ENCODE peak calls at places on chromosomes 12 and 14, in four cellular contexts. One of them, this sample, is unnamed. For H3K4me1 and H3K36me3, the result is how much of the 10 kb centered on the place peaks cover.

GRCh38 chr12:6201199-6201608 is 1.0 kb downstream of the CD9 start:
- DNase-seq in HCT116: no peak
- DNase-seq in Panc1: no peak
- DNase-seq in CD8-positive, alpha-beta T cell: no peak
- DNase-seq in this sample: no peak

GRCh38 chr12:55019784-55020183 is at the start of gene NEUROD4:
- DNase-seq in Panc1: no peak
- DNase-seq in HCT116: peak
- DNase-seq in CD8-positive, alpha-beta T cell: peak
- DNase-seq in this sample: peak

GRCh38 chr12:115763982-115764621 is 513.4 kb downstream of the MED13L start:
- DNase-seq in CD8-positive, alpha-beta T cell: no peak
- DNase-seq in Panc1: no peak
- DNase-seq in HCT116: no peak
- DNase-seq in this sample: no peak

GRCh38 chr12:51895378-51896135 is 7.7 kb downstream of the ANKRD33 start:
- DNase-seq in CD8-positive, alpha-beta T cell: no peak
- DNase-seq in HCT116: no peak
- DNase-seq in Panc1: no peak
- DNase-seq in this sample: no peak

GRCh38 chr12:131218291-131219172 is 264.8 kb downstream of the ADGRD1 start:
- DNase-seq in Panc1: no peak
- DNase-seq in HCT116: no peak
- DNase-seq in CD8-positive, alpha-beta T cell: no peak
- DNase-seq in this sample: no peak

GRCh38 chr12:52141306-52141705 is 50.5 kb downstream of the KRT80 start:
- DNase-seq in CD8-positive, alpha-beta T cell: no peak
- DNase-seq in HCT116: no peak
- DNase-seq in Panc1: no peak
- DNase-seq in this sample: no peak

GRCh38 chr14:98731701-98732100 is 540.3 kb downstream of the BCL11B start:
- DNase-seq in CD8-positive, alpha-beta T cell: no peak
- DNase-seq in Panc1: no peak
- DNase-seq in HCT116: no peak
- DNase-seq in this sample: no peak

GRCh38 chr12:27965966-27966365 is 6.6 kb downstream of the PTHLH start:
- DNase-seq in CD8-positive, alpha-beta T cell: no peak
- DNase-seq in HCT116: no peak
- DNase-seq in Panc1: no peak
- DNase-seq in this sample: peak

GRCh38 chr14:88005978-88006851 is 1.3 kb downstream of the GPR65 start:
- DNase-seq in Panc1: no peak
- DNase-seq in HCT116: no peak
- DNase-seq in CD8-positive, alpha-beta T cell: peak
- DNase-seq in this sample: no peak

GRCh38 chr12:93022603-93023340 is 93.7 kb upstream of the EEA1 start:
- DNase-seq in Panc1: no peak
- DNase-seq in HCT116: no peak
- DNase-seq in CD8-positive, alpha-beta T cell: no peak
- DNase-seq in this sample: no peak

GRCh38 chr14:101017209-101017608 is 113.7 kb upstream of the RTL1 start:
- DNase-seq in Panc1: no peak
- DNase-seq in HCT116: no peak
- DNase-seq in CD8-positive, alpha-beta T cell: no peak
- DNase-seq in this sample: no peak

GRCh38 chr12:43370299-43370698 is 181.7 kb downstream of the ADAMTS20 start:
- DNase-seq in HCT116: peak
- DNase-seq in Panc1: peak
- DNase-seq in CD8-positive, alpha-beta T cell: no peak
- DNase-seq in this sample: no peak

GRCh38 chr12:6310771-6311610 is 509 bp downstream of the PLEKHG6 start:
- DNase-seq in CD8-positive, alpha-beta T cell: no peak
- DNase-seq in Panc1: no peak
- DNase-seq in HCT116: no peak
- DNase-seq in this sample: no peak

GRCh38 chr12:132069336-132069985 is 74.7 kb downstream of the DDX51 start:
- DNase-seq in CD8-positive, alpha-beta T cell: no peak
- DNase-seq in HCT116: no peak
- DNase-seq in Panc1: no peak
- DNase-seq in this sample: no peak

GRCh38 chr14:91008759-91009409 is 51.6 kb downstream of the RPS6KA5 start:
- DNase-seq in Panc1: no peak
- DNase-seq in HCT116: no peak
- DNase-seq in CD8-positive, alpha-beta T cell: no peak
- DNase-seq in this sample: no peak

GRCh38 chr14:96352708-96353107 is 10.4 kb downstream of the ATG2B start:
- DNase-seq in HCT116: no peak
- DNase-seq in Panc1: no peak
- DNase-seq in CD8-positive, alpha-beta T cell: no peak
- DNase-seq in this sample: no peak

GRCh38 chr14:54681819-54682261 is 114.9 kb downstream of the SAMD4A start:
- DNase-seq in HCT116: no peak
- DNase-seq in CD8-positive, alpha-beta T cell: no peak
- DNase-seq in Panc1: no peak
- DNase-seq in this sample: peak

GRCh38 chr14:81269979-81270375 is 49.2 kb upstream of the GTF2A1 start:
- DNase-seq in CD8-positive, alpha-beta T cell: no peak
- DNase-seq in HCT116: no peak
- DNase-seq in Panc1: no peak
- DNase-seq in this sample: no peak

GRCh38 chr14:103104654-103105511 is 10.4 kb downstream of the EXOC3L4 start:
- DNase-seq in HCT116: no peak
- DNase-seq in CD8-positive, alpha-beta T cell: peak
- DNase-seq in Panc1: no peak
- DNase-seq in this sample: no peak

GRCh38 chr12:95300286-95300685 is 82.7 kb downstream of the VEZT start:
- DNase-seq in CD8-positive, alpha-beta T cell: no peak
- DNase-seq in Panc1: no peak
- DNase-seq in HCT116: no peak
- DNase-seq in this sample: no peak

GRCh38 chr12:69007166-69007857 is 74.3 kb upstream of the CPM start:
- DNase-seq in HCT116: no peak
- DNase-seq in Panc1: no peak
- DNase-seq in CD8-positive, alpha-beta T cell: no peak
- DNase-seq in this sample: peak

GRCh38 chr12:115867854-115868253 is 409.6 kb downstream of the MED13L start:
- DNase-seq in Panc1: no peak
- DNase-seq in CD8-positive, alpha-beta T cell: no peak
- DNase-seq in HCT116: no peak
- DNase-seq in this sample: no peak

GRCh38 chr12:14601692-14602091 is 34.0 kb upstream of the PLBD1 start:
- DNase-seq in CD8-positive, alpha-beta T cell: no peak
- DNase-seq in Panc1: no peak
- DNase-seq in HCT116: no peak
- DNase-seq in this sample: no peak

GRCh38 chr12:102740157-102741032 is 176.6 kb downstream of the PAH start:
- DNase-seq in CD8-positive, alpha-beta T cell: no peak
- DNase-seq in HCT116: peak
- DNase-seq in Panc1: no peak
- DNase-seq in this sample: no peak

GRCh38 chr12:27751386-27752047 is 28.5 kb upstream of the KLHL42 start:
- DNase-seq in CD8-positive, alpha-beta T cell: no peak
- DNase-seq in HCT116: peak
- DNase-seq in Panc1: no peak
- DNase-seq in this sample: no peak

GRCh38 chr14:76267322-76268012 is 108.5 kb upstream of the ESRRB start:
- DNase-seq in Panc1: peak
- DNase-seq in CD8-positive, alpha-beta T cell: no peak
- DNase-seq in HCT116: no peak
- DNase-seq in this sample: no peak

GRCh38 chr12:3554547-3555115 is 63.6 kb downstream of the PRMT8 start:
- DNase-seq in HCT116: no peak
- DNase-seq in CD8-positive, alpha-beta T cell: no peak
- DNase-seq in Panc1: no peak
- DNase-seq in this sample: no peak

GRCh38 chr12:87201598-87201997 is 827.6 kb downstream of the C12orf50 start:
- DNase-seq in Panc1: no peak
- DNase-seq in CD8-positive, alpha-beta T cell: no peak
- DNase-seq in HCT116: no peak
- DNase-seq in this sample: no peak

GRCh38 chr12:98424726-98425401 is 90.5 kb upstream of the TMPO start:
- DNase-seq in HCT116: peak
- DNase-seq in CD8-positive, alpha-beta T cell: peak
- DNase-seq in Panc1: peak
- DNase-seq in this sample: peak

GRCh38 chr12:30417697-30418231 is 277.9 kb downstream of the IPO8 start:
- DNase-seq in Panc1: peak
- DNase-seq in CD8-positive, alpha-beta T cell: no peak
- DNase-seq in HCT116: peak
- DNase-seq in this sample: peak

GRCh38 chr14:99360774-99361595 is 89.0 kb upstream of the BCL11B start:
- DNase-seq in CD8-positive, alpha-beta T cell: no peak
- DNase-seq in Panc1: no peak
- DNase-seq in HCT116: peak
- DNase-seq in this sample: no peak

GRCh38 chr12:13278249-13278787 is 81.8 kb downstream of the EMP1 start:
- DNase-seq in Panc1: no peak
- DNase-seq in HCT116: peak
- DNase-seq in CD8-positive, alpha-beta T cell: peak
- DNase-seq in this sample: peak

GRCh38 chr12:109473006-109473405 is 4.1 kb downstream of the KCTD10 start:
- DNase-seq in HCT116: no peak
- DNase-seq in Panc1: no peak
- DNase-seq in CD8-positive, alpha-beta T cell: no peak
- DNase-seq in this sample: peak
- H3K27ac ChIP-seq in HCT116: no peak
- H3K27ac ChIP-seq in Panc1: no peak
- H3K27ac ChIP-seq in CD8-positive, alpha-beta T cell: no peak
- H3K27ac ChIP-seq in this sample: no peak

GRCh38 chr14:104115131-104115600 is 23.2 kb upstream of the KIF26A start:
- DNase-seq in CD8-positive, alpha-beta T cell: no peak
- DNase-seq in Panc1: no peak
- DNase-seq in HCT116: no peak
- DNase-seq in this sample: no peak
- H3K4me1 ChIP-seq in CD8-positive, alpha-beta T cell: under half
- H3K4me1 ChIP-seq in Panc1: under half
- H3K4me1 ChIP-seq in HCT116: half or more
- H3K4me1 ChIP-seq in this sample: under half

GRCh38 chr12:57194253-57194652 is 22.3 kb upstream of the NXPH4 start:
- DNase-seq in CD8-positive, alpha-beta T cell: no peak
- DNase-seq in HCT116: no peak
- DNase-seq in Panc1: no peak
- DNase-seq in this sample: no peak
- H3K36me3 ChIP-seq in CD8-positive, alpha-beta T cell: under half
- H3K36me3 ChIP-seq in HCT116: under half
- H3K36me3 ChIP-seq in Panc1: under half
- H3K36me3 ChIP-seq in this sample: half or more

GRCh38 chr12:42130670-42131402 is 13.8 kb downstream of the GXYLT1 start:
- DNase-seq in Panc1: no peak
- DNase-seq in CD8-positive, alpha-beta T cell: no peak
- DNase-seq in HCT116: no peak
- DNase-seq in this sample: no peak
- H3K27ac ChIP-seq in Panc1: no peak
- H3K27ac ChIP-seq in CD8-positive, alpha-beta T cell: no peak
- H3K27ac ChIP-seq in HCT116: no peak
- H3K27ac ChIP-seq in this sample: no peak

GRCh38 chr12:42145552-42146215 is 1.0 kb upstream of the GXYLT1 start:
- DNase-seq in CD8-positive, alpha-beta T cell: no peak
- DNase-seq in HCT116: no peak
- DNase-seq in Panc1: no peak
- DNase-seq in this sample: no peak
- H3K4me1 ChIP-seq in CD8-positive, alpha-beta T cell: under half
- H3K4me1 ChIP-seq in HCT116: under half
- H3K4me1 ChIP-seq in Panc1: under half
- H3K4me1 ChIP-seq in this sample: under half